ENCODE peak calls at places on chromosomes 4 and X, in six cellular contexts. C, Z, Y, E, G and J are unnamed samples. For H3K36me3, the result is how much of the 10 kb centered on the place peaks cover.

GRCh38 chr4:88070031-88070430 is 62.6 kb downstream of the PKD2 start:
- DNase-seq in C (no peak), Z (no peak), Y (no peak), E (no peak), G (no peak), J (no peak)

GRCh38 chrX:20451936-20452335 is 185.2 kb upstream of the RPS6KA3 start:
- DNase-seq in C (no peak), Z (no peak), Y (no peak), E (no peak), G (no peak), J (no peak)

GRCh38 chr4:109730294-109731051 is 603 bp upstream of the PLA2G12A start:
- DNase-seq in C (no peak), Z (peak), Y (peak), E (no peak), G (no peak), J (peak)

GRCh38 chr4:48127882-48128394 is 6.1 kb downstream of the TXK start:
- DNase-seq in C (peak), Z (peak), Y (peak), E (no peak), G (peak), J (peak)

GRCh38 chr4:38563703-38564490 is 100.1 kb upstream of the KLF3 start:
- DNase-seq in C (no peak), Z (no peak), Y (no peak), E (peak), G (no peak), J (peak)

GRCh38 chr4:93103042-93103441 is 725.5 kb upstream of the ATOH1 start:
- DNase-seq in C (peak), Z (no peak), Y (no peak), E (no peak), G (no peak), J (peak)

GRCh38 chr4:119284876-119285611 is 36.9 kb downstream of the FABP2 start:
- DNase-seq in C (no peak), Z (no peak), Y (no peak), E (no peak), G (no peak), J (no peak)

GRCh38 chr4:21885770-21886169 is 62.8 kb downstream of the KCNIP4 start:
- DNase-seq in C (no peak), Z (no peak), Y (no peak), E (no peak), G (no peak), J (no peak)

GRCh38 chr4:152991361-152991760 is 55.2 kb downstream of the FHDC1 start:
- DNase-seq in C (no peak), Z (no peak), Y (peak), E (no peak), G (no peak), J (no peak)

GRCh38 chr4:77579406-77580076 is 26.1 kb upstream of the CXCL13 start:
- DNase-seq in C (no peak), Z (no peak), Y (no peak), E (no peak), G (no peak), J (no peak)

GRCh38 chr4:25702848-25703247 is 47.2 kb downstream of the SLC34A2 start:
- DNase-seq in C (no peak), Z (no peak), Y (no peak), E (no peak), G (no peak), J (no peak)

GRCh38 chrX:19885732-19886131 is 1.7 kb downstream of the SH3KBP1 start:
- DNase-seq in C (no peak), Z (no peak), Y (no peak), E (no peak), G (no peak), J (no peak)

GRCh38 chrX:37871626-37872302 is 24.4 kb upstream of the DYNLT3 start:
- DNase-seq in C (no peak), Z (no peak), Y (no peak), E (no peak), G (no peak), J (no peak)

GRCh38 chr4:739569-739968 is 33.9 kb downstream of the PCGF3 start:
- DNase-seq in C (no peak), Z (no peak), Y (no peak), E (no peak), G (no peak), J (no peak)

GRCh38 chrX:3262906-3263305 is 83.5 kb downstream of the MXRA5 start:
- DNase-seq in C (no peak), Z (no peak), Y (no peak), E (no peak), G (no peak), J (no peak)

GRCh38 chr4:33411182-33411581 is 2691.0 kb downstream of the PCDH7 start:
- DNase-seq in C (no peak), Z (no peak), Y (no peak), E (no peak), G (no peak), J (no peak)

GRCh38 chr4:156945532-156945931 is 26.1 kb downstream of the PDGFC start:
- DNase-seq in C (no peak), Z (no peak), Y (no peak), E (no peak), G (no peak), J (no peak)

GRCh38 chr4:100816646-100817045 is 298.8 kb upstream of the EMCN start:
- DNase-seq in C (no peak), Z (no peak), Y (no peak), E (no peak), G (no peak), J (no peak)

GRCh38 chrX:2635366-2635765 is 55.7 kb upstream of the CD99 start:
- DNase-seq in C (no peak), Z (no peak), Y (no peak), E (no peak), G (no peak), J (no peak)

GRCh38 chr4:2823301-2823670 is 20.4 kb upstream of the ADD1 start:
- DNase-seq in C (no peak), Z (no peak), Y (peak), E (no peak), G (no peak), J (no peak)
- H3K36me3 ChIP-seq in C (under half), Z (under half), Y (half or more), E (half or more), G (under half), J (half or more)

GRCh38 chr4:39626913-39627312 is 11.8 kb downstream of the SMIM14 start:
- DNase-seq in C (no peak), Z (no peak), Y (no peak), E (no peak), G (no peak), J (no peak)

GRCh38 chr4:39631700-39632079 is 7.0 kb downstream of the SMIM14 start:
- DNase-seq in C (no peak), Z (no peak), Y (no peak), E (no peak), G (no peak), J (no peak)

GRCh38 chr4:39627413-39627812 is 11.3 kb downstream of the SMIM14 start:
- DNase-seq in C (no peak), Z (no peak), Y (no peak), E (no peak), G (no peak), J (no peak)

GRCh38 chr4:39621582-39621981 is 17.1 kb downstream of the SMIM14 start:
- DNase-seq in C (peak), Z (no peak), Y (peak), E (no peak), G (no peak), J (no peak)

DNA sequence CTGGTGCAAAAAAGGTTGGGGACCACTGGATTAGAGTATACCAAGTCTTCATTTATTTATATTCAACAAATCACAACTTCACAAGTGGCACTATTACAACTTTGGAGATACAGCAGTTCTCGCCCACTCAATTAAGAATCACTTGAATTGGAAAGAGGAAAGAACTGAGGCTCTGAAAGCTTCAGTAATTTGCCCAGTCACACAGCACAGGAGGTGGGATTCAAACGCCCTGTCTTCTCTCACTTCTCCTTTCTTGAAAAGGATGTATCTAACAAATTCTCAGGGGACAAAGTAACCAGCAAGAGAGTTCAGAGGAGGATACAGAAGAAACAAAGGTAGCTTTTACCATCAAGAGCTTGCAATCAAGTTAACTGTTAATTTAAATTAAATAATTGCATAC is 12.4 kb downstream of the SMIM14 start:
- DNase-seq in C (no peak), Z (no peak), Y (no peak), E (no peak), G (no peak), J (no peak)
- H3K4me3 ChIP-seq in C (no peak), Z (no peak), Y (no peak), E (no peak), G (no peak), J (no peak)

DNA sequence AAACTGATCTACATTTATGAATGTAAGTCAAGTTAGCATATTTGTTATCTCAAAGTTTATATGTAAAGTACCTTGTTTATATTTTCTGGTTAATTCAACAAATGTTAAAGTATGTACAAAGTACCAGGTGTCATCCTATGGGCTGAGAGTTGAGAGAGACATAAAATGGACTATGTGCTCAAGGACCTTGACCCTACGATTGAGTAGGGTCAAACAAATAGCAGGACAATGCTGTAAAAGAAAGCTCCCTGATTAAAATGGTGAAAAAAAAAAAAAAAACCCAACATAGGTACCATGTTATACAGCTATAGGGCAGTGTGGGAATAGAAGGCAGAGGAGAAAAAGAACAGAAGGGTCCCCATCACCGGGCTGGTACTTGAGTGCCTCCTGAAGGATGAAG is 123.4 kb downstream of the CDS1 start:
- DNase-seq in C (no peak), Z (no peak), Y (no peak), E (no peak), G (no peak), J (no peak)
- H3K36me3 ChIP-seq in C (half or more), Z (under half), Y (half or more), E (half or more), G (under half), J (half or more)

DNA sequence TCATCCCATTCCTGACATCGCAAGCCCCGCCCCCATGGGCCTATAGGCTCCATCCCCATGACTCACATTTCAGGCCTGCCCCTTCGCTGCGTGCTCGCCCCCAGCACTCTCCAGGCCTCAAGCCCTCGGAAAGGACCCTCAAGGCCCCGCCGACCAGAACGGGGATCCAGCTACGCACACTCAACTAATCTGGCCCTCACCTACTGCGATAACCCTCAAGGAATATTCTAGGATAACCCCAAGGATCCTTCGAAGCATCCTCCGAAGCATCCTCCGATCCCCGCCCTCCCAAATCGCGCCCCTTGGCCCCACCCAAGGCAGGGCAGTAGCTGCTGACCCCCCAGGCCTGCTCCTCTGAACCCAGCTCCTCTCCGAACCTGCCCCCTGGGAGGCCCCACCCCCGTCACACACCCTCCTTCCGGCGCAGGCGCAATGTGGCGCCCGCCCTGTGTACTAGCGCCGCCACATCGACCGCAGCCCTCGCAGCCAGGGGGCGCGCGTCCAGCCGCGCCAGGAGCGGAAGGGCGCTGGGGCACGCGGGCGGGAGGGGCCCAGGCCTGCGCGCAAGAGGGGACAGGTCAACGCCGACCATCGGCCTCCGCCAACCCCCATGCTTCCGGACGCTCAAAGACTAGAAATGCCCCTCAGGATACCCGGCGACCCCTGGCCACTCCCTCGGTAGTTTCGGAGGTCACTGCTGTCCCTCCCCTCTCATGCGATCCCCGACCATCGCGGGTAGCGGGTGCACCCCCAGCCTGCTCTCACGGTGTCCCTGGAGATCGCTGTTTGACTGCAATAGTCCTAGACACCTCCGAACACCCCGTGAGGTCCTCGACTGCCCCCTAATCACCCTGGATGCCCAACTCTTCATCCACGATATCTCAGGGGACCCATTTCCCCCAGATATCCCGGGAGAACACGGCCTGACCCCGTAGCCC is 6.4 kb upstream of the MAGIX start:
- DNase-seq in C (peak), Z (peak), Y (peak), E (peak), G (peak), J (peak)
- H3K4me3 ChIP-seq in C (peak), Z (peak), Y (peak), E (peak), G (peak), J (peak)

GRCh38 chr4:78885598-78885997 is 53.6 kb downstream of the PAQR3 start:
- DNase-seq in C (no peak), Z (no peak), Y (no peak), E (no peak), G (no peak), J (no peak)

DNA sequence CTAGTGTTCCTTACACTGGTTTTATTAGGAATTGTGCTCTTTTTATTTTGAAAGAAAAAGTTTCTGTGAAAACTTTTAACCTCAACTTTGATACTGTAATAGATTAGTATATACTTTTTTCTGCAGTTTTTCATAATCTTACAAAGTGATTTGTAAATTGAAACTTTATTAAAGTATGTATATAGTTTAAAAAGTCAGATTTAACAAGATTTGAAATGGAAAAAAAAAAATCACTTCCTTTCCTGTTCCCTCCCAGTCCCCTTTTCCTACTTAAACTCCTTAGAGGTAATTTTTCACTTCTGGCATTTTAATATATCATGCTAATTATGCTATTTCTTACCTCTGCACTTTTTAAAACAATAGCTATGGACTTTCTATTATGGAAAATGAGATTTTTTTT is 49.3 kb downstream of the PAQR3 start:
- DNase-seq in C (no peak), Z (no peak), Y (no peak), E (no peak), G (no peak), J (no peak)
- H3K36me3 ChIP-seq in C (half or more), Z (under half), Y (under half), E (under half), G (under half), J (under half)

GRCh38 chrX:44312421-44312820 is 31.1 kb downstream of the EFHC2 start:
- DNase-seq in C (no peak), Z (no peak), Y (no peak), E (no peak), G (no peak), J (no peak)

GRCh38 chrX:44314855-44315254 is 28.6 kb downstream of the EFHC2 start:
- DNase-seq in C (no peak), Z (no peak), Y (no peak), E (no peak), G (no peak), J (no peak)

GRCh38 chrX:44314259-44314734 is 29.2 kb downstream of the EFHC2 start:
- DNase-seq in C (peak), Z (no peak), Y (no peak), E (no peak), G (peak), J (no peak)

GRCh38 chrX:44317196-44317595 is 26.3 kb downstream of the EFHC2 start:
- DNase-seq in C (no peak), Z (no peak), Y (no peak), E (no peak), G (no peak), J (no peak)
- H3K4me3 ChIP-seq in C (no peak), Z (no peak), Y (no peak), E (no peak), G (no peak), J (no peak)